ENCODE peak calls at places on chromosomes 2 and 18, in ten cellular contexts. D is upper lobe of right lung; T is dorsolateral prefrontal cortex; A is caudate nucleus; O is HuH-7; C is astrocyte of the spinal cord; U is HS-5; X is activated CD8-positive, alpha-beta T cell treated with anti-CD3 and anti-CD28 coated beads, Interleukin-2, amount 10 ng/mL, durations not matched to agents 7 days and 5 days; G is activated CD4-positive, alpha-beta T cell treated with anti-CD3 and anti-CD28 coated beads, Interleukin-2, amount 10 ng/mL, durations not matched to agents 7 days and 5 days; L is left cardiac atrium. K is an unnamed sample.
A peak's percentile ranks its signal among the peaks of the same experiment; 100 is the strongest.

GRCh38 chr2:179953359-179953758 is 53.7 kb downstream of the CWC22 start:
- DNase-seq in D (no peak), T (no peak), A (no peak), O (no peak), C (no peak), U (no peak), X (no peak), G (no peak), L (no peak), K (no peak)

GRCh38 chr2:68653034-68653433 is 9.7 kb downstream of the PROKR1 start:
- DNase-seq in D (no peak), T (no peak), A (no peak), O (no peak), C (no peak), U (no peak), X (no peak), G (no peak), L (no peak), K (no peak)

GRCh38 chr2:151357359-151357758 is at the start of gene TNFAIP6:
- DNase-seq in D (no peak), T (no peak), A (no peak), O (no peak), C (peak; percentile 90), U (peak; percentile 92), X (no peak), G (no peak), L (no peak), K (no peak)

GRCh38 chr2:46749042-46749461 is 166.6 kb downstream of the MCFD2 start:
- DNase-seq in D (no peak), T (no peak), A (no peak), O (peak; percentile 11), C (peak; percentile 83), U (peak; percentile 45), X (no peak), G (no peak), L (no peak), K (no peak)

GRCh38 chr2:8152392-8153257 is 529.2 kb upstream of the ID2 start:
- DNase-seq in D (no peak), T (no peak), A (no peak), O (no peak), C (no peak), U (no peak), X (peak; percentile 26), G (no peak), L (no peak), K (no peak)

GRCh38 chr2:48346124-48346536 is 183.8 kb upstream of the STON1 start:
- DNase-seq in D (no peak), T (no peak), A (no peak), O (no peak), C (peak; percentile 87), U (peak; percentile 37), X (no peak), G (no peak), L (peak; percentile 36), K (no peak)

GRCh38 chr2:174012347-174013309 is 47.5 kb upstream of the SP3 start:
- DNase-seq in D (peak; percentile 85), T (peak; percentile 53), A (no peak), O (no peak), C (peak; percentile 46), U (no peak), X (peak; percentile 34), G (no peak), L (peak; percentile 78), K (peak; percentile 38)

GRCh38 chr2:85476624-85477023 is 58.1 kb downstream of the SH2D6 start:
- DNase-seq in D (no peak), T (no peak), A (no peak), O (no peak), C (no peak), U (no peak), X (no peak), G (no peak), L (no peak), K (no peak)

GRCh38 chr2:3463156-3463835 is 56.0 kb downstream of the ADI1 start:
- DNase-seq in D (no peak), T (peak; percentile 36), A (no peak), O (no peak), C (no peak), U (no peak), X (no peak), G (no peak), L (no peak), K (no peak)

GRCh38 chr2:5932556-5933469 is 240.6 kb downstream of the SOX11 start:
- DNase-seq in D (peak; percentile 70), T (peak; percentile 89), A (peak; percentile 71), O (no peak), C (no peak), U (no peak), X (no peak), G (no peak), L (peak; percentile 55), K (no peak)

GRCh38 chr2:26721267-26722032 is 28.9 kb downstream of the KCNK3 start:
- DNase-seq in D (no peak), T (no peak), A (no peak), O (peak; percentile 44), C (no peak), U (no peak), X (no peak), G (no peak), L (no peak), K (no peak)

GRCh38 chr18:7234061-7234460 is 3.2 kb downstream of the LRRC30 start:
- DNase-seq in D (peak; percentile 63), T (no peak), A (no peak), O (no peak), C (no peak), U (no peak), X (no peak), G (no peak), L (peak; percentile 61), K (no peak)

GRCh38 chr18:37085362-37085761 is 256.4 kb downstream of the KIAA1328 start:
- DNase-seq in D (no peak), T (no peak), A (no peak), O (no peak), C (no peak), U (no peak), X (no peak), G (no peak), L (no peak), K (no peak)

GRCh38 chr2:189304360-189304759 is 124.8 kb upstream of the COL5A2 start:
- DNase-seq in D (no peak), T (no peak), A (no peak), O (no peak), C (no peak), U (no peak), X (peak; percentile 77), G (peak; percentile 62), L (no peak), K (no peak)

GRCh38 chr2:238162516-238163441 is 4.0 kb downstream of the ERFE start:
- DNase-seq in D (peak; percentile 60), T (peak; percentile 38), A (no peak), O (no peak), C (peak; percentile 57), U (no peak), X (no peak), G (no peak), L (peak; percentile 22), K (no peak)

GRCh38 chr2:111032721-111033532 is 87.8 kb upstream of the BCL2L11 start:
- DNase-seq in D (no peak), T (no peak), A (no peak), O (peak; percentile 39), C (no peak), U (peak; percentile 24), X (no peak), G (no peak), L (no peak), K (no peak)

GRCh38 chr18:10406172-10406663 is 48.2 kb upstream of the APCDD1 start:
- DNase-seq in D (no peak), T (no peak), A (no peak), O (no peak), C (no peak), U (no peak), X (no peak), G (no peak), L (no peak), K (no peak)

GRCh38 chr2:232444409-232445148 is 11.4 kb upstream of the ALPI start:
- DNase-seq in D (peak; percentile 72), T (peak; percentile 46), A (no peak), O (peak; percentile 59), C (peak; percentile 34), U (no peak), X (peak; percentile 77), G (peak; percentile 75), L (peak; percentile 52), K (peak; percentile 65)

GRCh38 chr18:58727776-58728500 is 56.7 kb downstream of the MALT1 start:
- DNase-seq in D (no peak), T (no peak), A (no peak), O (no peak), C (peak; percentile 34), U (no peak), X (no peak), G (no peak), L (no peak), K (no peak)

GRCh38 chr2:20595439-20596192 is 55.3 kb downstream of the HS1BP3 start:
- DNase-seq in D (peak; percentile 66), T (peak; percentile 40), A (no peak), O (no peak), C (peak; percentile 92), U (no peak), X (peak; percentile 45), G (no peak), L (peak; percentile 36), K (no peak)

GRCh38 chr2:168194784-168195522 is 52.4 kb downstream of the STK39 start:
- DNase-seq in D (no peak), T (no peak), A (no peak), O (no peak), C (peak; percentile 16), U (no peak), X (peak; percentile 54), G (peak; percentile 35), L (no peak), K (no peak)

GRCh38 chr2:178870703-178871102 is 63.5 kb upstream of the TTN start:
- DNase-seq in D (no peak), T (no peak), A (no peak), O (no peak), C (no peak), U (no peak), X (no peak), G (no peak), L (no peak), K (no peak)

GRCh38 chr2:32436150-32436549 is 79.3 kb downstream of the BIRC6 start:
- DNase-seq in D (no peak), T (no peak), A (no peak), O (no peak), C (peak; percentile 47), U (no peak), X (no peak), G (no peak), L (no peak), K (no peak)

GRCh38 chr2:221570321-221571107 is 1.6 kb downstream of the EPHA4 start:
- DNase-seq in D (no peak), T (no peak), A (no peak), O (no peak), C (peak; percentile 20), U (no peak), X (no peak), G (peak; percentile 38), L (peak; percentile 26), K (peak; percentile 23)

GRCh38 chr2:239184179-239184578 is 216.6 kb downstream of the HDAC4 start:
- DNase-seq in D (peak; percentile 22), T (peak; percentile 5), A (no peak), O (no peak), C (no peak), U (no peak), X (no peak), G (peak; percentile 1), L (no peak), K (no peak)

GRCh38 chr2:10659898-10660568 is 29.7 kb downstream of the NOL10 start:
- DNase-seq in D (no peak), T (peak; percentile 55), A (no peak), O (peak; percentile 67), C (peak; percentile 80), U (peak; percentile 81), X (peak; percentile 58), G (peak; percentile 51), L (peak; percentile 65), K (peak; percentile 48)

GRCh38 chr2:140835079-140835478 is 1295.7 kb downstream of the LRP1B start:
- DNase-seq in D (no peak), T (no peak), A (no peak), O (no peak), C (no peak), U (no peak), X (no peak), G (no peak), L (no peak), K (no peak)

GRCh38 chr2:236555486-236555885 is 14.1 kb upstream of the ACKR3 start:
- DNase-seq in D (no peak), T (no peak), A (no peak), O (no peak), C (no peak), U (no peak), X (no peak), G (no peak), L (no peak), K (no peak)